ENCODE peak calls at places on chromosomes 6 and 20, in seven cellular contexts. One of them, this sample, is unnamed.

GRCh38 chr6:45920819-45921511 is 94.7 kb downstream of the CLIC5 start:
- DNase-seq in left lung: no peak
- DNase-seq in left ventricle myocardium inferior: no peak
- DNase-seq in stimulated activated CD8-positive, alpha-beta memory T cell treated with anti-CD3 and anti-CD28 coated beads, Interleukin-12 subunit alpha, Interleukin-12 subunit beta, amount 100 ng/mL, for 4 hours: no peak
- DNase-seq in COR-L47: no peak
- DNase-seq in renal cortical epithelial cell: no peak
- DNase-seq in fibroblast of lung: peak
- DNase-seq in this sample: no peak

GRCh38 chr6:152552616-152553209 is 84.4 kb downstream of the SYNE1 start:
- DNase-seq in left lung: peak
- DNase-seq in left ventricle myocardium inferior: peak
- DNase-seq in stimulated activated CD8-positive, alpha-beta memory T cell treated with anti-CD3 and anti-CD28 coated beads, Interleukin-12 subunit alpha, Interleukin-12 subunit beta, amount 100 ng/mL, for 4 hours: no peak
- DNase-seq in COR-L47: peak
- DNase-seq in renal cortical epithelial cell: peak
- DNase-seq in fibroblast of lung: peak
- DNase-seq in this sample: peak

GRCh38 chr6:168838000-168838399 is 397.0 kb downstream of the SMOC2 start:
- DNase-seq in left lung: no peak
- DNase-seq in left ventricle myocardium inferior: no peak
- DNase-seq in stimulated activated CD8-positive, alpha-beta memory T cell treated with anti-CD3 and anti-CD28 coated beads, Interleukin-12 subunit alpha, Interleukin-12 subunit beta, amount 100 ng/mL, for 4 hours: no peak
- DNase-seq in COR-L47: no peak
- DNase-seq in renal cortical epithelial cell: no peak
- DNase-seq in fibroblast of lung: no peak
- DNase-seq in this sample: no peak

GRCh38 chr6:75351570-75351969 is 67.0 kb upstream of the TMEM30A start:
- DNase-seq in left lung: no peak
- DNase-seq in left ventricle myocardium inferior: no peak
- DNase-seq in stimulated activated CD8-positive, alpha-beta memory T cell treated with anti-CD3 and anti-CD28 coated beads, Interleukin-12 subunit alpha, Interleukin-12 subunit beta, amount 100 ng/mL, for 4 hours: no peak
- DNase-seq in COR-L47: no peak
- DNase-seq in renal cortical epithelial cell: no peak
- DNase-seq in fibroblast of lung: no peak
- DNase-seq in this sample: no peak

GRCh38 chr20:16293590-16293989 is 279.7 kb downstream of the KIF16B start:
- DNase-seq in left lung: no peak
- DNase-seq in left ventricle myocardium inferior: no peak
- DNase-seq in stimulated activated CD8-positive, alpha-beta memory T cell treated with anti-CD3 and anti-CD28 coated beads, Interleukin-12 subunit alpha, Interleukin-12 subunit beta, amount 100 ng/mL, for 4 hours: no peak
- DNase-seq in COR-L47: no peak
- DNase-seq in renal cortical epithelial cell: peak
- DNase-seq in fibroblast of lung: no peak
- DNase-seq in this sample: no peak

GRCh38 chr20:50719328-50719727 is 12.1 kb upstream of the PARD6B start:
- DNase-seq in left lung: no peak
- DNase-seq in left ventricle myocardium inferior: no peak
- DNase-seq in stimulated activated CD8-positive, alpha-beta memory T cell treated with anti-CD3 and anti-CD28 coated beads, Interleukin-12 subunit alpha, Interleukin-12 subunit beta, amount 100 ng/mL, for 4 hours: no peak
- DNase-seq in COR-L47: no peak
- DNase-seq in renal cortical epithelial cell: no peak
- DNase-seq in fibroblast of lung: no peak
- DNase-seq in this sample: no peak

GRCh38 chr6:3565291-3565690 is 108.4 kb upstream of the SLC22A23 start:
- DNase-seq in left lung: no peak
- DNase-seq in left ventricle myocardium inferior: no peak
- DNase-seq in stimulated activated CD8-positive, alpha-beta memory T cell treated with anti-CD3 and anti-CD28 coated beads, Interleukin-12 subunit alpha, Interleukin-12 subunit beta, amount 100 ng/mL, for 4 hours: no peak
- DNase-seq in COR-L47: no peak
- DNase-seq in renal cortical epithelial cell: no peak
- DNase-seq in fibroblast of lung: no peak
- DNase-seq in this sample: no peak

GRCh38 chr6:104589940-104590339 is 269.8 kb downstream of the HACE1 start:
- DNase-seq in left lung: no peak
- DNase-seq in left ventricle myocardium inferior: no peak
- DNase-seq in stimulated activated CD8-positive, alpha-beta memory T cell treated with anti-CD3 and anti-CD28 coated beads, Interleukin-12 subunit alpha, Interleukin-12 subunit beta, amount 100 ng/mL, for 4 hours: no peak
- DNase-seq in COR-L47: peak
- DNase-seq in renal cortical epithelial cell: peak
- DNase-seq in fibroblast of lung: no peak
- DNase-seq in this sample: no peak

GRCh38 chr6:3389390-3390167 is 67.3 kb downstream of the SLC22A23 start:
- DNase-seq in left lung: no peak
- DNase-seq in left ventricle myocardium inferior: peak
- DNase-seq in stimulated activated CD8-positive, alpha-beta memory T cell treated with anti-CD3 and anti-CD28 coated beads, Interleukin-12 subunit alpha, Interleukin-12 subunit beta, amount 100 ng/mL, for 4 hours: no peak
- DNase-seq in COR-L47: no peak
- DNase-seq in renal cortical epithelial cell: no peak
- DNase-seq in fibroblast of lung: peak
- DNase-seq in this sample: peak

GRCh38 chr6:47376930-47377329 is 67.2 kb upstream of the TNFRSF21 start:
- DNase-seq in left lung: no peak
- DNase-seq in left ventricle myocardium inferior: no peak
- DNase-seq in stimulated activated CD8-positive, alpha-beta memory T cell treated with anti-CD3 and anti-CD28 coated beads, Interleukin-12 subunit alpha, Interleukin-12 subunit beta, amount 100 ng/mL, for 4 hours: no peak
- DNase-seq in COR-L47: no peak
- DNase-seq in renal cortical epithelial cell: no peak
- DNase-seq in fibroblast of lung: no peak
- DNase-seq in this sample: no peak

GRCh38 chr6:111154981-111155380 is 67.7 kb downstream of the SLC16A10 start:
- DNase-seq in left lung: no peak
- DNase-seq in left ventricle myocardium inferior: no peak
- DNase-seq in stimulated activated CD8-positive, alpha-beta memory T cell treated with anti-CD3 and anti-CD28 coated beads, Interleukin-12 subunit alpha, Interleukin-12 subunit beta, amount 100 ng/mL, for 4 hours: no peak
- DNase-seq in COR-L47: no peak
- DNase-seq in renal cortical epithelial cell: no peak
- DNase-seq in fibroblast of lung: no peak
- DNase-seq in this sample: no peak

GRCh38 chr6:146410851-146411595 is 132.6 kb upstream of the RAB32 start:
- DNase-seq in left lung: no peak
- DNase-seq in left ventricle myocardium inferior: no peak
- DNase-seq in stimulated activated CD8-positive, alpha-beta memory T cell treated with anti-CD3 and anti-CD28 coated beads, Interleukin-12 subunit alpha, Interleukin-12 subunit beta, amount 100 ng/mL, for 4 hours: no peak
- DNase-seq in COR-L47: no peak
- DNase-seq in renal cortical epithelial cell: peak
- DNase-seq in fibroblast of lung: peak
- DNase-seq in this sample: no peak

GRCh38 chr6:149362289-149362688 is 37.8 kb upstream of the SUMO4 start:
- DNase-seq in left lung: no peak
- DNase-seq in left ventricle myocardium inferior: no peak
- DNase-seq in stimulated activated CD8-positive, alpha-beta memory T cell treated with anti-CD3 and anti-CD28 coated beads, Interleukin-12 subunit alpha, Interleukin-12 subunit beta, amount 100 ng/mL, for 4 hours: no peak
- DNase-seq in COR-L47: no peak
- DNase-seq in renal cortical epithelial cell: no peak
- DNase-seq in fibroblast of lung: no peak
- DNase-seq in this sample: no peak

GRCh38 chr6:48813821-48814220 is 649.2 kb downstream of the MMUT start:
- DNase-seq in left lung: no peak
- DNase-seq in left ventricle myocardium inferior: no peak
- DNase-seq in stimulated activated CD8-positive, alpha-beta memory T cell treated with anti-CD3 and anti-CD28 coated beads, Interleukin-12 subunit alpha, Interleukin-12 subunit beta, amount 100 ng/mL, for 4 hours: no peak
- DNase-seq in COR-L47: no peak
- DNase-seq in renal cortical epithelial cell: no peak
- DNase-seq in fibroblast of lung: peak
- DNase-seq in this sample: no peak

GRCh38 chr6:43570876-43571441 is 4.9 kb downstream of the XPO5 start:
- DNase-seq in left lung: no peak
- DNase-seq in left ventricle myocardium inferior: no peak
- DNase-seq in stimulated activated CD8-positive, alpha-beta memory T cell treated with anti-CD3 and anti-CD28 coated beads, Interleukin-12 subunit alpha, Interleukin-12 subunit beta, amount 100 ng/mL, for 4 hours: no peak
- DNase-seq in COR-L47: no peak
- DNase-seq in renal cortical epithelial cell: peak
- DNase-seq in fibroblast of lung: peak
- DNase-seq in this sample: no peak

GRCh38 chr6:14743465-14744211 is 502.2 kb upstream of the JARID2 start:
- DNase-seq in left lung: peak
- DNase-seq in left ventricle myocardium inferior: peak
- DNase-seq in stimulated activated CD8-positive, alpha-beta memory T cell treated with anti-CD3 and anti-CD28 coated beads, Interleukin-12 subunit alpha, Interleukin-12 subunit beta, amount 100 ng/mL, for 4 hours: peak
- DNase-seq in COR-L47: no peak
- DNase-seq in renal cortical epithelial cell: peak
- DNase-seq in fibroblast of lung: peak
- DNase-seq in this sample: peak

GRCh38 chr6:75023634-75024033 is 182.2 kb downstream of the COL12A1 start:
- DNase-seq in left lung: no peak
- DNase-seq in left ventricle myocardium inferior: no peak
- DNase-seq in stimulated activated CD8-positive, alpha-beta memory T cell treated with anti-CD3 and anti-CD28 coated beads, Interleukin-12 subunit alpha, Interleukin-12 subunit beta, amount 100 ng/mL, for 4 hours: no peak
- DNase-seq in COR-L47: no peak
- DNase-seq in renal cortical epithelial cell: no peak
- DNase-seq in fibroblast of lung: peak
- DNase-seq in this sample: no peak

GRCh38 chr6:132202569-132202968 is 198.7 kb downstream of the MOXD1 start:
- DNase-seq in left lung: no peak
- DNase-seq in left ventricle myocardium inferior: no peak
- DNase-seq in stimulated activated CD8-positive, alpha-beta memory T cell treated with anti-CD3 and anti-CD28 coated beads, Interleukin-12 subunit alpha, Interleukin-12 subunit beta, amount 100 ng/mL, for 4 hours: no peak
- DNase-seq in COR-L47: no peak
- DNase-seq in renal cortical epithelial cell: peak
- DNase-seq in fibroblast of lung: peak
- DNase-seq in this sample: peak